ENCODE peak calls at places on chromosome 19, in eight cellular contexts. A is activated T-cell treated with anti-CD3 and anti-CD28 coated beads, Interleukin-2, amount 50 U/mL, for 4 hours; H is effector memory CD8-positive, alpha-beta T cell; C is natural killer cell; Y is activated naive CD8-positive, alpha-beta T cell treated with anti-CD3 and anti-CD28 coated beads, Interleukin-2, amount 10 ng/mL, durations not matched to agents 7 days and 5 days; Q is B cell; K is A549; O is stimulated activated effector memory CD8-positive, alpha-beta T cell treated with anti-CD3 and anti-CD28 coated beads, Interleukin-12 subunit alpha, Interleukin-12 subunit beta, amount 100 ng/mL, for 72 hours. J is an unnamed sample.

GRCh38 chr19:12140545-12141404 is 625 bp upstream of the ZNF20 start:
- ATAC-seq in A (peak; percentile 69), H (peak; percentile 75), C (peak; percentile 74), Y (peak; percentile 61), Q (peak; percentile 47), K (peak; percentile 72), O (peak; percentile 82), J (peak; percentile 83)

GRCh38 chr19:16306728-16307402 is 17.8 kb upstream of the KLF2 start:
- ATAC-seq in A (no peak), H (no peak), C (no peak), Y (no peak), Q (no peak), K (no peak), O (no peak), J (no peak)

GRCh38 chr19:53644061-53644816 is 12.4 kb downstream of the DPRX start:
- ATAC-seq in A (no peak), H (no peak), C (no peak), Y (no peak), Q (no peak), K (no peak), O (no peak), J (no peak)

GRCh38 chr19:14497347-14497921 is 1.5 kb upstream of the GIPC1 start:
- ATAC-seq in A (no peak), H (no peak), C (no peak), Y (no peak), Q (no peak), K (peak; percentile 44), O (no peak), J (no peak)

GRCh38 chr19:57747472-57747807 is 825 bp downstream of the ZNF776 start:
- ATAC-seq in A (no peak), H (no peak), C (no peak), Y (no peak), Q (no peak), K (no peak), O (no peak), J (no peak)

GRCh38 chr19:17530586-17530985 is 19.1 kb downstream of the PGLS start:
- ATAC-seq in A (no peak), H (no peak), C (no peak), Y (no peak), Q (no peak), K (peak; percentile 42), O (no peak), J (no peak)

GRCh38 chr19:33797821-33798633 is 1.4 kb downstream of the KCTD15 start:
- ATAC-seq in A (no peak), H (peak; percentile 28), C (no peak), Y (no peak), Q (no peak), K (peak; percentile 45), O (no peak), J (peak; percentile 26)

GRCh38 chr19:49616532-49616931 is 23.4 kb downstream of the RRAS start:
- ATAC-seq in A (no peak), H (no peak), C (no peak), Y (no peak), Q (no peak), K (no peak), O (no peak), J (no peak)

GRCh38 chr19:7112675-7113074 is 43.2 kb downstream of the ZNF557 start:
- ATAC-seq in A (no peak), H (no peak), C (no peak), Y (no peak), Q (no peak), K (no peak), O (no peak), J (no peak)

GRCh38 chr19:11420894-11421606 is 1.9 kb upstream of the RGL3 start:
- ATAC-seq in A (no peak), H (no peak), C (no peak), Y (no peak), Q (no peak), K (no peak), O (no peak), J (no peak)

GRCh38 chr19:38655148-38655824 is 7.8 kb downstream of the ACTN4 start:
- ATAC-seq in A (peak; percentile 87), H (peak; percentile 13), C (no peak), Y (peak; percentile 80), Q (no peak), K (no peak), O (peak; percentile 88), J (no peak)

GRCh38 chr19:55632463-55632834 is 8.1 kb upstream of the ZNF784 start:
- ATAC-seq in A (peak; percentile 56), H (peak; percentile 55), C (peak; percentile 83), Y (peak; percentile 40), Q (peak; percentile 53), K (peak; percentile 81), O (peak; percentile 61), J (peak; percentile 72)

GRCh38 chr19:22976248-22976647 is 26.7 kb downstream of the ZNF728 start:
- ATAC-seq in A (no peak), H (no peak), C (no peak), Y (no peak), Q (no peak), K (no peak), O (no peak), J (no peak)

GRCh38 chr19:48479686-48480085 is 10.5 kb downstream of the CYTH2 start:
- ATAC-seq in A (no peak), H (no peak), C (no peak), Y (no peak), Q (no peak), K (peak; percentile 8), O (no peak), J (peak; percentile 21)

GRCh38 chr19:35224681-35225604 is 3.6 kb downstream of the FAM187B start:
- ATAC-seq in A (no peak), H (no peak), C (no peak), Y (no peak), Q (peak; percentile 95), K (no peak), O (peak; percentile 58), J (no peak)

GRCh38 chr19:56930647-56931592 is 90.4 kb upstream of the PEG3 start:
- ATAC-seq in A (no peak), H (no peak), C (no peak), Y (no peak), Q (no peak), K (no peak), O (no peak), J (no peak)

GRCh38 chr19:3220576-3220975 is 3.9 kb upstream of the CELF5 start:
- ATAC-seq in A (no peak), H (no peak), C (no peak), Y (no peak), Q (no peak), K (no peak), O (no peak), J (no peak)

GRCh38 chr19:15210323-15210774 is 9.6 kb upstream of the NOTCH3 start:
- ATAC-seq in A (no peak), H (peak; percentile 50), C (peak; percentile 81), Y (no peak), Q (no peak), K (peak; percentile 90), O (peak; percentile 68), J (peak; percentile 83)

GRCh38 chr19:7701654-7702457 is at the start of gene FCER2:
- ATAC-seq in A (no peak), H (no peak), C (no peak), Y (no peak), Q (peak; percentile 65), K (no peak), O (no peak), J (no peak)

GRCh38 chr19:6062961-6063575 is 47.2 kb downstream of the RFX2 start:
- ATAC-seq in A (no peak), H (no peak), C (no peak), Y (no peak), Q (no peak), K (no peak), O (no peak), J (no peak)

GRCh38 chr19:49700563-49700962 is 9.6 kb downstream of the CPT1C start:
- ATAC-seq in A (no peak), H (no peak), C (no peak), Y (peak; percentile 32), Q (no peak), K (peak; percentile 62), O (peak; percentile 65), J (no peak)

GRCh38 chr19:15129856-15130580 is 22.8 kb downstream of the SYDE1 start:
- ATAC-seq in A (no peak), H (no peak), C (no peak), Y (no peak), Q (no peak), K (no peak), O (no peak), J (no peak)

GRCh38 chr19:10219678-10220077 is 11.5 kb downstream of the S1PR2 start:
- ATAC-seq in A (peak; percentile 83), H (peak; percentile 86), C (no peak), Y (peak; percentile 47), Q (peak; percentile 84), K (peak; percentile 89), O (peak; percentile 73), J (no peak)

GRCh38 chr19:9151367-9151766 is 11.2 kb downstream of the ZNF317 start:
- ATAC-seq in A (peak; percentile 46), H (peak; percentile 95), C (peak; percentile 79), Y (no peak), Q (no peak), K (no peak), O (peak; percentile 99), J (no peak)

GRCh38 chr19:7703332-7703731 is 1.4 kb upstream of the FCER2 start:
- ATAC-seq in A (no peak), H (no peak), C (no peak), Y (no peak), Q (no peak), K (peak; percentile 24), O (no peak), J (no peak)

GRCh38 chr19:18800079-18800478 is 9.0 kb upstream of the COMP start:
- ATAC-seq in A (no peak), H (no peak), C (no peak), Y (no peak), Q (no peak), K (no peak), O (no peak), J (no peak)

GRCh38 chr19:6970478-6970877 is 50.8 kb downstream of the MBD3L2B start:
- ATAC-seq in A (peak; percentile 32), H (no peak), C (no peak), Y (no peak), Q (no peak), K (no peak), O (no peak), J (no peak)

GRCh38 chr19:5522106-5522505 is 45.6 kb downstream of the TINCR start:
- ATAC-seq in A (no peak), H (no peak), C (no peak), Y (no peak), Q (no peak), K (no peak), O (no peak), J (no peak)

GRCh38 chr19:3808420-3809143 is 22.4 kb upstream of the MATK start:
- ATAC-seq in A (no peak), H (no peak), C (no peak), Y (no peak), Q (no peak), K (no peak), O (no peak), J (peak; percentile 33)

GRCh38 chr19:19835560-19836038 is 14.0 kb upstream of the ZNF506 start:
- ATAC-seq in A (no peak), H (no peak), C (no peak), Y (no peak), Q (no peak), K (no peak), O (no peak), J (no peak)

GRCh38 chr19:43984687-43985000 is 656 bp downstream of the ZNF155 start:
- ATAC-seq in A (peak; percentile 11), H (no peak), C (peak; percentile 9), Y (peak; percentile 13), Q (no peak), K (peak; percentile 46), O (no peak), J (peak; percentile 39)

GRCh38 chr19:3548594-3548993 is 8.8 kb downstream of the MFSD12 start:
- ATAC-seq in A (no peak), H (no peak), C (peak; percentile 44), Y (no peak), Q (no peak), K (no peak), O (no peak), J (no peak)

J was measured in gastroesophageal sphincter.